ENCODE peak calls at places on chromosomes 5 and 9, in seven cellular contexts. R, Y, F, Q, W, H and N are unnamed samples.

GRCh38 chr5:1293997-1294838 is 650 bp downstream of the TERT start:
- DNase-seq in R (no peak), Y (no peak), F (no peak), Q (peak; percentile 37), W (no peak), H (peak; percentile 28), N (peak; percentile 51)

GRCh38 chr9:30972654-30973053 is 1411.8 kb upstream of the ACO1 start:
- DNase-seq in R (no peak), Y (no peak), F (no peak), Q (no peak), W (no peak), H (no peak), N (no peak)

GRCh38 chr5:167763772-167764171 is 527.7 kb upstream of the WWC1 start:
- DNase-seq in R (no peak), Y (no peak), F (no peak), Q (peak; percentile 62), W (no peak), H (no peak), N (no peak)

GRCh38 chr5:132909702-132910101 is 36.2 kb downstream of the LEAP2 start:
- DNase-seq in R (no peak), Y (no peak), F (no peak), Q (no peak), W (no peak), H (no peak), N (no peak)

GRCh38 chr5:122413722-122414121 is 101.7 kb downstream of the SNCAIP start:
- DNase-seq in R (no peak), Y (no peak), F (no peak), Q (no peak), W (no peak), H (no peak), N (no peak)

GRCh38 chr5:117859161-117859560 is 1129.2 kb downstream of the DTWD2 start:
- DNase-seq in R (no peak), Y (no peak), F (no peak), Q (no peak), W (no peak), H (no peak), N (no peak)

GRCh38 chr9:7055201-7055903 is 297.6 kb downstream of the KDM4C start:
- DNase-seq in R (no peak), Y (no peak), F (no peak), Q (no peak), W (no peak), H (no peak), N (no peak)

GRCh38 chr5:10328323-10328722 is 20.6 kb upstream of the CMBL start:
- DNase-seq in R (no peak), Y (peak; percentile 36), F (no peak), Q (peak; percentile 41), W (no peak), H (no peak), N (no peak)

GRCh38 chr9:117970276-117970675 is 266.1 kb downstream of the TLR4 start:
- DNase-seq in R (no peak), Y (no peak), F (no peak), Q (no peak), W (no peak), H (no peak), N (no peak)

GRCh38 chr9:136336881-136337280 is 9.5 kb downstream of the GPSM1 start:
- DNase-seq in R (no peak), Y (no peak), F (no peak), Q (no peak), W (no peak), H (no peak), N (no peak)

GRCh38 chr5:119021333-119021732 is 33.0 kb upstream of the DTWD2 start:
- DNase-seq in R (no peak), Y (no peak), F (no peak), Q (no peak), W (no peak), H (no peak), N (no peak)

GRCh38 chr9:83544002-83544698 is 5.9 kb upstream of the FRMD3 start:
- DNase-seq in R (peak; percentile 37), Y (peak; percentile 79), F (no peak), Q (peak; percentile 95), W (peak; percentile 41), H (no peak), N (peak; percentile 9)

GRCh38 chr9:126166291-126166690 is 160.3 kb upstream of the MVB12B start:
- DNase-seq in R (no peak), Y (no peak), F (no peak), Q (no peak), W (no peak), H (no peak), N (no peak)

GRCh38 chr5:65121880-65122436 is 353.2 kb downstream of the CWC27 start:
- DNase-seq in R (no peak), Y (peak; percentile 55), F (no peak), Q (peak; percentile 75), W (peak; percentile 61), H (no peak), N (no peak)

GRCh38 chr5:75037106-75037505 is 15.3 kb downstream of the GCNT4 start:
- DNase-seq in R (peak; percentile 85), Y (peak; percentile 74), F (no peak), Q (peak; percentile 85), W (peak; percentile 67), H (no peak), N (no peak)

GRCh38 chr9:135890896-135891631 is 16.3 kb downstream of the CAMSAP1 start:
- DNase-seq in R (no peak), Y (no peak), F (no peak), Q (no peak), W (no peak), H (no peak), N (no peak)

GRCh38 chr5:143106175-143106574 is 297.3 kb downstream of the NR3C1 start:
- DNase-seq in R (peak; percentile 20), Y (peak; percentile 47), F (no peak), Q (peak; percentile 41), W (no peak), H (no peak), N (no peak)

GRCh38 chr5:91328743-91329142 is 54.4 kb downstream of the ARRDC3 start:
- DNase-seq in R (no peak), Y (no peak), F (no peak), Q (no peak), W (no peak), H (no peak), N (no peak)

GRCh38 chr9:110744753-110745522 is 76.3 kb downstream of the MUSK start:
- DNase-seq in R (peak; percentile 72), Y (peak; percentile 98), F (peak; percentile 73), Q (peak; percentile 94), W (peak; percentile 91), H (no peak), N (no peak)

GRCh38 chr5:170701321-170701720 is 82.2 kb upstream of the GABRP start:
- DNase-seq in R (no peak), Y (no peak), F (no peak), Q (no peak), W (no peak), H (no peak), N (no peak)

GRCh38 chr9:71562140-71562539 is 206.2 kb downstream of the CEMIP2 start:
- DNase-seq in R (no peak), Y (no peak), F (no peak), Q (no peak), W (no peak), H (no peak), N (no peak)
- TF ChIP-seq CTCF in R (no peak), Y (no peak), F (no peak), Q (no peak), W (no peak), H (no peak), N (no peak)

GRCh38 chr9:137427454-137428310 is 4.5 kb downstream of the NOXA1 start:
- DNase-seq in R (no peak), Y (no peak), F (no peak), Q (no peak), W (no peak), H (no peak), N (no peak)
- TF ChIP-seq CTCF in R (no peak), Y (no peak), F (no peak), Q (no peak), W (no peak), H (no peak), N (no peak)

GRCh38 chr5:36599986-36600779 is 6.2 kb upstream of the SLC1A3 start:
- DNase-seq in R (no peak), Y (no peak), F (no peak), Q (no peak), W (no peak), H (no peak), N (no peak)

GRCh38 chr5:36600847-36601527 is 5.4 kb upstream of the SLC1A3 start:
- DNase-seq in R (no peak), Y (no peak), F (no peak), Q (no peak), W (no peak), H (no peak), N (no peak)

GRCh38 chr5:36605241-36605640 is 1.2 kb upstream of the SLC1A3 start:
- DNase-seq in R (no peak), Y (no peak), F (no peak), Q (no peak), W (no peak), H (no peak), N (no peak)

GRCh38 chr5:36606052-36606436 is 362 bp upstream of the SLC1A3 start:
- DNase-seq in R (no peak), Y (no peak), F (no peak), Q (no peak), W (no peak), H (no peak), N (no peak)

GRCh38 chr5:36602711-36603321 is 3.6 kb upstream of the SLC1A3 start:
- DNase-seq in R (no peak), Y (no peak), F (no peak), Q (no peak), W (no peak), H (no peak), N (no peak)
- TF ChIP-seq CTCF in R (no peak), Y (no peak), F (no peak), Q (no peak), W (peak; percentile 8), H (peak; percentile 8), N (no peak)

GRCh38 chr9:98406469-98406868 is 151.0 kb upstream of the TBC1D2 start:
- DNase-seq in R (no peak), Y (no peak), F (no peak), Q (no peak), W (no peak), H (no peak), N (no peak)

GRCh38 chr9:98409637-98410173 is 154.3 kb upstream of the TBC1D2 start:
- DNase-seq in R (no peak), Y (no peak), F (no peak), Q (no peak), W (no peak), H (no peak), N (no peak)

GRCh38 chr9:98411981-98412561 is 156.6 kb upstream of the TBC1D2 start:
- DNase-seq in R (no peak), Y (no peak), F (no peak), Q (no peak), W (no peak), H (no peak), N (peak; percentile 17)

GRCh38 chr9:98415782-98416181 is 160.3 kb upstream of the TBC1D2 start:
- DNase-seq in R (no peak), Y (no peak), F (no peak), Q (no peak), W (no peak), H (no peak), N (no peak)

DNA sequence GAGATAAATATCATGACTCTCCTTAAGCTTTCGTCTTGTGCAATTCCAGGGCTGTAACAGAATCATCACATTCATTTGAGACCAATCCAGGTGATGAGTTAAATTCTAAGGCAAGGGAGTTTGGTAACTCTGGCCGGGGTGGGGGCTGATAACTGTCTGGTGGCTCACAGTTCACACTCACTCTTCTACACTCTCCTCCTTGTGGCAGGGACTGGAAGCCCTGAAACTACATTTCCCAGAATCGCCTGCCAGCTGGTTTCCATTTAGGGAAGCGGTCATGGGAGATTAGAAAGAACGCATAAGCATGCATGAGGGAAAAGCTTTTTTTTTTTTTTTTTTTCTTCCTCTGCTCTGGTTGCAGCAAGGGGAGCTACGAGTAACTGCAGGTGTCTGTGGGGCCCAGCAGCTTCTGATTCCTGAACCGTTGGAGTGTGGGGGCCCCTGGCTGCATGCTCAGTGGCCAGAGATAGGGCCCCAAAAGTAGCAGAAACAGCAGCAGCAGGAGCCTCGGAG is 154.8 kb upstream of the TBC1D2 start:
- DNase-seq in R (no peak), Y (peak; percentile 54), F (no peak), Q (peak; percentile 86), W (peak; percentile 69), H (no peak), N (peak; percentile 23)
- TF ChIP-seq CTCF in R (no peak), Y (peak; percentile 42), F (no peak), Q (peak; percentile 73), W (peak; percentile 67), H (peak; percentile 10), N (no peak)